ENCODE peak calls at places on chromosome 12, in seven cellular contexts. One of them, this sample, is unnamed.

GRCh38 chr12:2163172-2163927 is 110.6 kb downstream of the CACNA1C start:
- DNase-seq in COR-L47: no peak
- DNase-seq in activated CD4-positive, alpha-beta T cell treated with anti-CD3 and anti-CD28 coated beads for 1 hour: no peak
- DNase-seq in non-pigmented ciliary epithelial cell: no peak
- DNase-seq in Peyer's patch: peak
- DNase-seq in ureter: peak
- DNase-seq in H54: peak
- DNase-seq in this sample: peak

GRCh38 chr12:62190081-62190480 is 70.1 kb upstream of the USP15 start:
- DNase-seq in COR-L47: no peak
- DNase-seq in activated CD4-positive, alpha-beta T cell treated with anti-CD3 and anti-CD28 coated beads for 1 hour: no peak
- DNase-seq in non-pigmented ciliary epithelial cell: no peak
- DNase-seq in Peyer's patch: no peak
- DNase-seq in ureter: no peak
- DNase-seq in H54: no peak
- DNase-seq in this sample: no peak

GRCh38 chr12:47277972-47278448 is 198.3 kb upstream of the AMIGO2 start:
- DNase-seq in COR-L47: no peak
- DNase-seq in activated CD4-positive, alpha-beta T cell treated with anti-CD3 and anti-CD28 coated beads for 1 hour: no peak
- DNase-seq in non-pigmented ciliary epithelial cell: peak
- DNase-seq in Peyer's patch: no peak
- DNase-seq in ureter: no peak
- DNase-seq in H54: peak
- DNase-seq in this sample: no peak

GRCh38 chr12:107900588-107900987 is 126.1 kb downstream of the ASCL4 start:
- DNase-seq in COR-L47: no peak
- DNase-seq in activated CD4-positive, alpha-beta T cell treated with anti-CD3 and anti-CD28 coated beads for 1 hour: no peak
- DNase-seq in non-pigmented ciliary epithelial cell: no peak
- DNase-seq in Peyer's patch: no peak
- DNase-seq in ureter: no peak
- DNase-seq in H54: no peak
- DNase-seq in this sample: no peak

GRCh38 chr12:15453613-15454012 is 131.3 kb downstream of the PTPRO start:
- DNase-seq in COR-L47: no peak
- DNase-seq in activated CD4-positive, alpha-beta T cell treated with anti-CD3 and anti-CD28 coated beads for 1 hour: no peak
- DNase-seq in non-pigmented ciliary epithelial cell: no peak
- DNase-seq in Peyer's patch: no peak
- DNase-seq in ureter: no peak
- DNase-seq in H54: no peak
- DNase-seq in this sample: no peak

GRCh38 chr12:88570103-88570502 is 10.2 kb downstream of the KITLG start:
- DNase-seq in COR-L47: no peak
- DNase-seq in activated CD4-positive, alpha-beta T cell treated with anti-CD3 and anti-CD28 coated beads for 1 hour: no peak
- DNase-seq in non-pigmented ciliary epithelial cell: no peak
- DNase-seq in Peyer's patch: no peak
- DNase-seq in ureter: no peak
- DNase-seq in H54: no peak
- DNase-seq in this sample: no peak

GRCh38 chr12:132545955-132546354 is 56.0 kb downstream of the FBRSL1 start:
- DNase-seq in COR-L47: no peak
- DNase-seq in activated CD4-positive, alpha-beta T cell treated with anti-CD3 and anti-CD28 coated beads for 1 hour: no peak
- DNase-seq in non-pigmented ciliary epithelial cell: no peak
- DNase-seq in Peyer's patch: no peak
- DNase-seq in ureter: peak
- DNase-seq in H54: peak
- DNase-seq in this sample: no peak

GRCh38 chr12:78229491-78230209 is 399.0 kb downstream of the NAV3 start:
- DNase-seq in COR-L47: peak
- DNase-seq in activated CD4-positive, alpha-beta T cell treated with anti-CD3 and anti-CD28 coated beads for 1 hour: no peak
- DNase-seq in non-pigmented ciliary epithelial cell: peak
- DNase-seq in Peyer's patch: no peak
- DNase-seq in ureter: no peak
- DNase-seq in H54: peak
- DNase-seq in this sample: no peak

GRCh38 chr12:65308601-65309071 is 30.2 kb downstream of the MSRB3 start:
- DNase-seq in COR-L47: no peak
- DNase-seq in activated CD4-positive, alpha-beta T cell treated with anti-CD3 and anti-CD28 coated beads for 1 hour: no peak
- DNase-seq in non-pigmented ciliary epithelial cell: no peak
- DNase-seq in Peyer's patch: no peak
- DNase-seq in ureter: no peak
- DNase-seq in H54: no peak
- DNase-seq in this sample: no peak

GRCh38 chr12:130477221-130477620 is 139.5 kb downstream of the PIWIL1 start:
- DNase-seq in COR-L47: no peak
- DNase-seq in activated CD4-positive, alpha-beta T cell treated with anti-CD3 and anti-CD28 coated beads for 1 hour: no peak
- DNase-seq in non-pigmented ciliary epithelial cell: no peak
- DNase-seq in Peyer's patch: no peak
- DNase-seq in ureter: no peak
- DNase-seq in H54: no peak
- DNase-seq in this sample: no peak

GRCh38 chr12:51864701-51865469 is 16.4 kb upstream of the FIGNL2 start:
- DNase-seq in COR-L47: no peak
- DNase-seq in activated CD4-positive, alpha-beta T cell treated with anti-CD3 and anti-CD28 coated beads for 1 hour: no peak
- DNase-seq in non-pigmented ciliary epithelial cell: no peak
- DNase-seq in Peyer's patch: no peak
- DNase-seq in ureter: no peak
- DNase-seq in H54: no peak
- DNase-seq in this sample: no peak

GRCh38 chr12:104539063-104539462 is 82.3 kb downstream of the CHST11 start:
- DNase-seq in COR-L47: no peak
- DNase-seq in activated CD4-positive, alpha-beta T cell treated with anti-CD3 and anti-CD28 coated beads for 1 hour: no peak
- DNase-seq in non-pigmented ciliary epithelial cell: no peak
- DNase-seq in Peyer's patch: no peak
- DNase-seq in ureter: no peak
- DNase-seq in H54: no peak
- DNase-seq in this sample: no peak

GRCh38 chr12:110047297-110047940 is 903 bp downstream of the C12orf76 start:
- DNase-seq in COR-L47: no peak
- DNase-seq in activated CD4-positive, alpha-beta T cell treated with anti-CD3 and anti-CD28 coated beads for 1 hour: no peak
- DNase-seq in non-pigmented ciliary epithelial cell: no peak
- DNase-seq in Peyer's patch: no peak
- DNase-seq in ureter: no peak
- DNase-seq in H54: no peak
- DNase-seq in this sample: no peak

GRCh38 chr12:57046392-57046791 is 3.5 kb downstream of the MYO1A start:
- DNase-seq in COR-L47: no peak
- DNase-seq in activated CD4-positive, alpha-beta T cell treated with anti-CD3 and anti-CD28 coated beads for 1 hour: no peak
- DNase-seq in non-pigmented ciliary epithelial cell: no peak
- DNase-seq in Peyer's patch: no peak
- DNase-seq in ureter: no peak
- DNase-seq in H54: no peak
- DNase-seq in this sample: no peak

GRCh38 chr12:21301-22189 is 45.0 kb upstream of the IQSEC3 start:
- DNase-seq in COR-L47: no peak
- DNase-seq in activated CD4-positive, alpha-beta T cell treated with anti-CD3 and anti-CD28 coated beads for 1 hour: no peak
- DNase-seq in non-pigmented ciliary epithelial cell: no peak
- DNase-seq in Peyer's patch: no peak
- DNase-seq in ureter: no peak
- DNase-seq in H54: no peak
- DNase-seq in this sample: no peak

GRCh38 chr12:49885663-49886461 is 17.8 kb downstream of the FAIM2 start:
- DNase-seq in COR-L47: no peak
- DNase-seq in activated CD4-positive, alpha-beta T cell treated with anti-CD3 and anti-CD28 coated beads for 1 hour: no peak
- DNase-seq in non-pigmented ciliary epithelial cell: no peak
- DNase-seq in Peyer's patch: no peak
- DNase-seq in ureter: no peak
- DNase-seq in H54: no peak
- DNase-seq in this sample: no peak

GRCh38 chr12:2649201-2650030 is 145.4 kb upstream of the FKBP4 start:
- DNase-seq in COR-L47: no peak
- DNase-seq in activated CD4-positive, alpha-beta T cell treated with anti-CD3 and anti-CD28 coated beads for 1 hour: no peak
- DNase-seq in non-pigmented ciliary epithelial cell: no peak
- DNase-seq in Peyer's patch: no peak
- DNase-seq in ureter: no peak
- DNase-seq in H54: no peak
- DNase-seq in this sample: peak

GRCh38 chr12:82852529-82852928 is 165.8 kb downstream of the TMTC2 start:
- DNase-seq in COR-L47: no peak
- DNase-seq in activated CD4-positive, alpha-beta T cell treated with anti-CD3 and anti-CD28 coated beads for 1 hour: no peak
- DNase-seq in non-pigmented ciliary epithelial cell: no peak
- DNase-seq in Peyer's patch: no peak
- DNase-seq in ureter: no peak
- DNase-seq in H54: no peak
- DNase-seq in this sample: no peak

GRCh38 chr12:75878382-75878720 is 153.2 kb downstream of the PHLDA1 start:
- DNase-seq in COR-L47: no peak
- DNase-seq in activated CD4-positive, alpha-beta T cell treated with anti-CD3 and anti-CD28 coated beads for 1 hour: no peak
- DNase-seq in non-pigmented ciliary epithelial cell: peak
- DNase-seq in Peyer's patch: no peak
- DNase-seq in ureter: peak
- DNase-seq in H54: no peak
- DNase-seq in this sample: no peak

GRCh38 chr12:53300187-53300586 is 692 bp downstream of the MYG1 start:
- DNase-seq in COR-L47: no peak
- DNase-seq in activated CD4-positive, alpha-beta T cell treated with anti-CD3 and anti-CD28 coated beads for 1 hour: no peak
- DNase-seq in non-pigmented ciliary epithelial cell: peak
- DNase-seq in Peyer's patch: no peak
- DNase-seq in ureter: no peak
- DNase-seq in H54: peak
- DNase-seq in this sample: no peak